ENCODE peak calls at places on chromosomes 12 and 14, in four cellular contexts. Q is HCT116, Y is K562, S is HepG2. N is an unnamed sample.

GRCh38 chr12:25864287-25864686 is 94.2 kb upstream of the RASSF8 start:
- DNase-seq in Y (no peak), S (no peak), Q (no peak), N (no peak)

GRCh38 chr12:107093547-107094448 is at the start of gene CRY1:
- DNase-seq in S (peak), Q (peak), Y (peak), N (peak)

GRCh38 chr12:131920902-131921840 is 7.9 kb upstream of the PUS1 start:
- DNase-seq in Y (no peak), Q (no peak), S (no peak), N (no peak)

GRCh38 chr12:89947437-89948265 is 239.0 kb upstream of the ATP2B1 start:
- DNase-seq in Q (no peak), Y (no peak), S (no peak), N (peak)

GRCh38 chr14:56170028-56170427 is 51.8 kb downstream of the PELI2 start:
- DNase-seq in S (no peak), Q (no peak), Y (no peak), N (no peak)

GRCh38 chr14:41154143-41154807 is 452.4 kb upstream of the LRFN5 start:
- DNase-seq in Y (no peak), Q (no peak), S (no peak), N (no peak)

GRCh38 chr12:13595536-13596450 is 385.6 kb downstream of the GRIN2B start:
- DNase-seq in Q (no peak), Y (no peak), S (no peak), N (no peak)

GRCh38 chr14:54776361-54777001 is 126.1 kb downstream of the GCH1 start:
- DNase-seq in Q (no peak), Y (no peak), S (no peak), N (no peak)

GRCh38 chr12:120688527-120689071 is 1.6 kb downstream of the MLEC start:
- DNase-seq in Q (no peak), S (no peak), Y (peak), N (no peak)

GRCh38 chr14:38208825-38209562 is 1.3 kb downstream of the SSTR1 start:
- DNase-seq in Q (no peak), Y (no peak), S (peak), N (no peak)

GRCh38 chr12:118979763-118980406 is 1.5 kb upstream of the SRRM4 start:
- DNase-seq in Q (peak), Y (peak), S (peak), N (peak)

GRCh38 chr14:68514611-68515194 is 278.2 kb downstream of the ZFP36L1 start:
- DNase-seq in Y (no peak), S (no peak), Q (no peak), N (no peak)

GRCh38 chr12:114799574-114800487 is 115.9 kb upstream of the TBX3 start:
- DNase-seq in Q (peak), S (peak), Y (peak), N (no peak)

GRCh38 chr12:121911824-121912585 is 6.4 kb upstream of the CFAP251 start:
- DNase-seq in Y (no peak), Q (no peak), S (no peak), N (no peak)

GRCh38 chr14:77151245-77151644 is 9.7 kb upstream of the ZDHHC22 start:
- DNase-seq in Q (no peak), Y (peak), S (no peak), N (no peak)

GRCh38 chr12:108854453-108855283 is 2.7 kb downstream of the SSH1 start:
- DNase-seq in Q (peak), S (no peak), Y (peak), N (no peak)

GRCh38 chr14:95237121-95237876 is 80.0 kb upstream of the DICER1 start:
- DNase-seq in Q (no peak), S (peak), Y (no peak), N (no peak)

GRCh38 chr14:61322011-61322798 is 826 bp downstream of the PRKCH start:
- DNase-seq in Q (no peak), S (no peak), Y (no peak), N (no peak)

GRCh38 chr12:25546318-25546717 is 6.8 kb downstream of the LMNTD1 start:
- DNase-seq in S (no peak), Y (no peak), Q (no peak), N (no peak)

GRCh38 chr12:103279444-103279843 is 216.3 kb downstream of the C12orf42 start:
- DNase-seq in S (no peak), Y (no peak), Q (no peak), N (no peak)

GRCh38 chr12:93502802-93503623 is 35.7 kb downstream of the MRPL42 start:
- DNase-seq in S (peak), Y (peak), Q (peak), N (peak)

GRCh38 chr12:57491393-57492280 is 3.8 kb downstream of the MARS1 start:
- DNase-seq in Q (no peak), S (peak), Y (peak), N (no peak)

GRCh38 chr14:36767603-36768281 is 106.1 kb downstream of the PAX9 start:
- DNase-seq in S (no peak), Y (peak), Q (no peak), N (no peak)

GRCh38 chr12:80830533-80831088 is 107.1 kb downstream of the LIN7A start:
- DNase-seq in Y (no peak), Q (no peak), S (no peak), N (no peak)

GRCh38 chr12:28089363-28089762 is 100.9 kb upstream of the CCDC91 start:
- DNase-seq in S (no peak), Q (no peak), Y (peak), N (no peak)

GRCh38 chr14:41662780-41663477 is 56.3 kb downstream of the LRFN5 start:
- DNase-seq in Q (no peak), S (peak), Y (no peak), N (no peak)

GRCh38 chr12:57600395-57600794 is 4.2 kb upstream of the DTX3 start:
- DNase-seq in Y (no peak), S (no peak), Q (no peak), N (no peak)

GRCh38 chr14:102492523-102492910 is 17.1 kb downstream of the ANKRD9 start:
- DNase-seq in Y (no peak), S (no peak), Q (no peak), N (no peak)

GRCh38 chr12:52062167-52063080 is 7.4 kb upstream of the ATG101 start:
- DNase-seq in Q (no peak), Y (no peak), S (no peak), N (no peak)

GRCh38 chr12:52063081-52063985 is 6.4 kb upstream of the ATG101 start:
- DNase-seq in S (no peak), Q (no peak), Y (peak), N (no peak)

GRCh38 chr12:52066346-52067080 is 3.3 kb upstream of the ATG101 start:
- DNase-seq in Q (no peak), S (no peak), Y (no peak), N (no peak)

GRCh38 chr12:52061470-52062166 is 8.2 kb upstream of the ATG101 start:
- DNase-seq in S (peak), Q (no peak), Y (no peak), N (no peak)

GRCh38 chr12:52063986-52064649 is 5.7 kb upstream of the ATG101 start:
- DNase-seq in Q (no peak), Y (peak), S (no peak), N (no peak)
- TF ChIP-seq TCF7L2 in Q (no peak), Y (no peak), S (no peak), N (no peak)

GRCh38 chr12:45638386-45638785 is 91.1 kb upstream of the ARID2 start:
- DNase-seq in Q (no peak), S (no peak), Y (no peak), N (no peak)

GRCh38 chr12:45634273-45634917 is 95.1 kb upstream of the ARID2 start:
- DNase-seq in S (no peak), Y (no peak), Q (no peak), N (no peak)

GRCh38 chr12:45633733-45634132 is 95.8 kb upstream of the ARID2 start:
- DNase-seq in S (no peak), Y (no peak), Q (no peak), N (no peak)

DNA sequence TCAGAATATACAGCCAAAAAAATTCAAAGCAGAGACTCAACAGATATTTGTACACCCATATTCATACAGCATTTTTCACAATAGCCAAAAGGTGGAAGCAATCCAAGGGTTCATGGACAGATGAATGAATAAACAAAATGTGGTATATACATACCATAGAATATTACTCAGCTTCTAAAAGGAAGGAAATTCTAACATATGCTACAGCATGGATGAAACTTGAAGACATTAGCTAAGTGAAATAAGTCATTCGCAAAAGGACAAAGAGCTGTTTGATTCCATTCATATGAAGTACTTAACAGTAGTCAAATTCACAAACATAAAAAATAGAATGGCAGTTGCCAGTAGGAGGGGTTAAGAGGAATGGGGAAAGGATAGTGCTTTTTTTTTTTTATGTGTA is 91.8 kb upstream of the ARID2 start:
- DNase-seq in Y (no peak), S (no peak), Q (no peak), N (no peak)
- TF ChIP-seq TCF7L2 in Y (no peak), S (no peak), Q (no peak), N (no peak)

GRCh38 chr14:59274991-59275391 is 86.5 kb downstream of the DAAM1 start:
- DNase-seq in Y (no peak), S (no peak), Q (no peak), N (no peak)
- TF ChIP-seq TCF7L2 in Y (no peak), S (no peak), Q (no peak), N (no peak)

GRCh38 chr12:116984098-116984497 is 73.3 kb downstream of the FBXW8 start:
- DNase-seq in S (no peak), Y (no peak), Q (no peak), N (no peak)
- TF ChIP-seq TCF7L2 in S (no peak), Y (no peak), Q (no peak), N (no peak)

GRCh38 chr12:332581-333205 is 56.4 kb downstream of the KDM5A start:
- DNase-seq in Y (no peak), Q (no peak), S (no peak), N (no peak)
- TF ChIP-seq TCF7L2 in Y (no peak), Q (no peak), S (no peak), N (no peak)

N was measured in Panc1.